ENCODE peak calls at places on chromosome 2, in six cellular contexts. L is Daoy, M is NCI-H1092, H is RWPE1, C is fibroblast of mammary gland, G is erythroblast. R is an unnamed sample.
A peak's percentile ranks its signal among the peaks of the same experiment; 100 is the strongest.

GRCh38 chr2:14684516-14684915 is 52.0 kb downstream of the LRATD1 start:
- DNase-seq in L (no peak), M (no peak), H (no peak), C (no peak), G (no peak), R (no peak)

GRCh38 chr2:185939858-185940257 is 201.3 kb downstream of the FSIP2 start:
- DNase-seq in L (no peak), M (no peak), H (no peak), C (no peak), G (no peak), R (no peak)

GRCh38 chr2:101205521-101205998 is 47.1 kb upstream of the CNOT11 start:
- DNase-seq in L (peak; percentile 79), M (peak; percentile 39), H (peak; percentile 83), C (peak; percentile 89), G (peak; percentile 72), R (peak; percentile 79)

GRCh38 chr2:161484061-161484460 is 68.0 kb downstream of the TBR1 start:
- DNase-seq in L (no peak), M (no peak), H (no peak), C (no peak), G (no peak), R (no peak)

GRCh38 chr2:110881908-110882307 is 149.5 kb downstream of the ACOXL start:
- DNase-seq in L (no peak), M (no peak), H (no peak), C (no peak), G (no peak), R (no peak)

GRCh38 chr2:36468463-36469266 is 113.1 kb downstream of the CRIM1 start:
- DNase-seq in L (peak; percentile 79), M (no peak), H (no peak), C (peak; percentile 75), G (no peak), R (no peak)

GRCh38 chr2:43609304-43609883 is 13.6 kb upstream of the THADA start:
- DNase-seq in L (peak; percentile 52), M (peak; percentile 2), H (peak; percentile 54), C (peak; percentile 63), G (peak; percentile 57), R (peak; percentile 67)

GRCh38 chr2:26462511-26463251 is 15.2 kb downstream of the OTOF start:
- DNase-seq in L (peak; percentile 83), M (peak; percentile 7), H (peak; percentile 13), C (peak; percentile 96), G (peak; percentile 29), R (peak; percentile 78)

GRCh38 chr2:210459925-210460862 is 16.4 kb downstream of the LANCL1 start:
- DNase-seq in L (no peak), M (no peak), H (no peak), C (no peak), G (no peak), R (no peak)

GRCh38 chr2:51553456-51553855 is 521.5 kb upstream of the NRXN1 start:
- DNase-seq in L (no peak), M (no peak), H (no peak), C (no peak), G (no peak), R (no peak)

GRCh38 chr2:8086796-8087479 is 594.9 kb upstream of the ID2 start:
- DNase-seq in L (peak; percentile 35), M (no peak), H (peak; percentile 34), C (peak; percentile 99), G (no peak), R (no peak)

GRCh38 chr2:177397501-177398289 is 5.1 kb downstream of the AGPS start:
- DNase-seq in L (peak; percentile 79), M (no peak), H (peak; percentile 18), C (peak; percentile 93), G (no peak), R (no peak)

GRCh38 chr2:9775351-9775750 is 67.9 kb upstream of the TAF1B start:
- DNase-seq in L (no peak), M (no peak), H (no peak), C (no peak), G (no peak), R (no peak)

GRCh38 chr2:121124330-121124729 is 160.7 kb downstream of the TFCP2L1 start:
- DNase-seq in L (no peak), M (no peak), H (no peak), C (no peak), G (no peak), R (no peak)

GRCh38 chr2:42102606-42103450 is 55.0 kb downstream of the PKDCC start:
- DNase-seq in L (peak; percentile 84), M (no peak), H (no peak), C (no peak), G (no peak), R (no peak)

GRCh38 chr2:13106302-13106701 is 389.6 kb downstream of the TRIB2 start:
- DNase-seq in L (no peak), M (no peak), H (no peak), C (no peak), G (no peak), R (peak; percentile 35)

GRCh38 chr2:139365189-139365588 is 585.0 kb upstream of the NXPH2 start:
- DNase-seq in L (no peak), M (no peak), H (no peak), C (no peak), G (no peak), R (no peak)

GRCh38 chr2:237691200-237691907 is 64.0 kb downstream of the LRRFIP1 start:
- DNase-seq in L (no peak), M (no peak), H (no peak), C (no peak), G (peak; percentile 52), R (no peak)

GRCh38 chr2:86368181-86368824 is 30.9 kb upstream of the REEP1 start:
- DNase-seq in L (peak; percentile 48), M (peak; percentile 35), H (peak; percentile 66), C (peak; percentile 61), G (peak; percentile 43), R (peak; percentile 53)

GRCh38 chr2:190158798-190159434 is 96.4 kb upstream of the MSTN start:
- DNase-seq in L (no peak), M (no peak), H (no peak), C (no peak), G (no peak), R (no peak)

GRCh38 chr2:223929575-223930001 is 15.5 kb downstream of the WDFY1 start:
- DNase-seq in L (no peak), M (no peak), H (no peak), C (no peak), G (no peak), R (peak; percentile 17)

GRCh38 chr2:238097988-238098853 is 1.9 kb upstream of the ESPNL start:
- DNase-seq in L (peak; percentile 76), M (no peak), H (peak; percentile 90), C (peak; percentile 73), G (peak; percentile 84), R (peak; percentile 90)

GRCh38 chr2:201796478-201796865 is 9.9 kb upstream of the CDK15 start:
- DNase-seq in L (no peak), M (no peak), H (no peak), C (no peak), G (no peak), R (no peak)

GRCh38 chr2:66839551-66840320 is 404.8 kb downstream of the MEIS1 start:
- DNase-seq in L (peak; percentile 19), M (no peak), H (peak; percentile 94), C (peak; percentile 97), G (no peak), R (no peak)

GRCh38 chr2:238149841-238150572 is 8.8 kb upstream of the ERFE start:
- DNase-seq in L (no peak), M (no peak), H (no peak), C (no peak), G (no peak), R (no peak)

GRCh38 chr2:182767578-182767977 is 51.5 kb downstream of the DNAJC10 start:
- DNase-seq in L (no peak), M (no peak), H (peak; percentile 11), C (peak; percentile 30), G (peak; percentile 13), R (no peak)

GRCh38 chr2:240226672-240227537 is 86.4 kb upstream of the OTOS start:
- DNase-seq in L (no peak), M (no peak), H (no peak), C (no peak), G (no peak), R (no peak)

GRCh38 chr2:223090540-223091235 is 38.7 kb downstream of the KCNE4 start:
- DNase-seq in L (no peak), M (no peak), H (no peak), C (no peak), G (no peak), R (no peak)

GRCh38 chr2:189233527-189233926 is 54.0 kb upstream of the COL5A2 start:
- DNase-seq in L (no peak), M (no peak), H (no peak), C (peak; percentile 82), G (no peak), R (no peak)

GRCh38 chr2:201460532-201460931 is 9.0 kb downstream of the STRADB start:
- DNase-seq in L (no peak), M (no peak), H (no peak), C (no peak), G (no peak), R (no peak)

GRCh38 chr2:233915133-233915532 is 2.0 kb upstream of the TRPM8 start:
- DNase-seq in L (no peak), M (no peak), H (peak; percentile 38), C (no peak), G (peak; percentile 8), R (peak; percentile 15)

GRCh38 chr2:240437181-240437860 is 1.9 kb downstream of the GPC1 start:
- DNase-seq in L (no peak), M (no peak), H (no peak), C (no peak), G (no peak), R (no peak)

GRCh38 chr2:138779451-138780440 is at the start of gene NXPH2:
- DNase-seq in L (peak; percentile 25), M (no peak), H (no peak), C (peak; percentile 3), G (no peak), R (no peak)

GRCh38 chr2:159375241-159375640 is 88.7 kb upstream of the WDSUB1 start:
- DNase-seq in L (no peak), M (no peak), H (no peak), C (no peak), G (no peak), R (no peak)

GRCh38 chr2:237485304-237485703 is 1.7 kb upstream of the MLPH start:
- DNase-seq in L (no peak), M (no peak), H (no peak), C (peak; percentile 40), G (no peak), R (no peak)

GRCh38 chr2:24492283-24493272 is 1.5 kb downstream of the NCOA1 start:
- DNase-seq in L (peak; percentile 17), M (no peak), H (no peak), C (peak; percentile 39), G (peak; percentile 47), R (peak; percentile 77)

GRCh38 chr2:64260817-64261216 is 116.6 kb upstream of the PELI1 start:
- DNase-seq in L (no peak), M (no peak), H (no peak), C (no peak), G (no peak), R (peak; percentile 82)

GRCh38 chr2:37585295-37585908 is 86.0 kb downstream of the CDC42EP3 start:
- DNase-seq in L (peak; percentile 62), M (no peak), H (no peak), C (peak; percentile 32), G (no peak), R (peak; percentile 27)

R was measured in OCI-M1.